ENCODE peak calls at places on chromosomes 4 and X, in six cellular contexts. C is IMR-90, G is lower leg skin, V is neural progenitor cell, P is heart right ventricle, H is Peyer's patch. Q is an unnamed sample.
A peak's percentile ranks its signal among the peaks of the same experiment; 100 is the strongest.

GRCh38 chr4:124641715-124642380 is 70.7 kb downstream of the ANKRD50 start:
- DNase-seq in G (peak; percentile 27), H (no peak), V (no peak), P (peak; percentile 9), C (peak; percentile 94), Q (no peak)

GRCh38 chrX:1807301-1807731 is 192.5 kb downstream of the ASMT start:
- DNase-seq in H (no peak), G (no peak), P (no peak), C (peak; percentile 2), V (peak; percentile 84), Q (no peak)

GRCh38 chrX:40008841-40009461 is 88.8 kb downstream of the BCOR start:
- DNase-seq in V (peak; percentile 72), H (peak; percentile 50), C (no peak), G (no peak), P (peak; percentile 65), Q (no peak)

GRCh38 chrX:12372111-12372510 is 233.8 kb downstream of the FRMPD4 start:
- DNase-seq in V (no peak), G (no peak), H (no peak), C (peak; percentile 68), P (no peak), Q (no peak)

GRCh38 chr4:10762541-10762940 is 78.0 kb upstream of the CLNK start:
- DNase-seq in H (no peak), C (peak; percentile 91), V (peak; percentile 47), G (no peak), P (no peak), Q (no peak)

GRCh38 chr4:182644326-182645050 is 272.7 kb downstream of the DCTD start:
- DNase-seq in C (peak; percentile 80), G (no peak), P (no peak), V (no peak), H (no peak), Q (no peak)

GRCh38 chr4:119678761-119679160 is 50.2 kb upstream of the PDE5A start:
- DNase-seq in H (no peak), P (no peak), V (no peak), C (peak; percentile 50), G (no peak), Q (no peak)

GRCh38 chr4:54165011-54165410 is 64.1 kb upstream of the PDGFRA start:
- DNase-seq in G (no peak), P (no peak), H (no peak), V (no peak), C (no peak), Q (no peak)

GRCh38 chr4:74407891-74408290 is 37.0 kb upstream of the AREG start:
- DNase-seq in V (no peak), P (no peak), H (no peak), G (no peak), C (no peak), Q (no peak)

GRCh38 chr4:119329837-119330620 is 8.1 kb upstream of the FABP2 start:
- DNase-seq in G (no peak), V (no peak), H (no peak), P (peak; percentile 4), C (no peak), Q (no peak)

GRCh38 chrX:138519296-138519695 is 192.2 kb downstream of the FGF13 start:
- DNase-seq in V (peak; percentile 76), H (no peak), C (no peak), G (no peak), P (no peak), Q (no peak)

GRCh38 chr4:42594880-42595279 is 62.0 kb downstream of the ATP8A1 start:
- DNase-seq in H (no peak), C (no peak), P (no peak), G (no peak), V (no peak), Q (no peak)

GRCh38 chrX:119417842-119418241 is 18.7 kb downstream of the SLC25A43 start:
- DNase-seq in G (no peak), V (no peak), C (no peak), H (no peak), P (no peak), Q (no peak)

GRCh38 chr4:131974730-131975129 is 1174.4 kb upstream of the PCDH10 start:
- DNase-seq in H (no peak), P (no peak), G (no peak), V (no peak), C (no peak), Q (no peak)

GRCh38 chr4:47032405-47033106 is 1.2 kb downstream of the GABRB1 start:
- DNase-seq in G (no peak), P (peak; percentile 59), H (peak; percentile 71), C (peak; percentile 65), V (peak; percentile 88), Q (peak; percentile 82)

GRCh38 chr4:40721730-40722171 is 28.0 kb upstream of the NSUN7 start:
- DNase-seq in P (no peak), C (peak; percentile 58), G (no peak), V (no peak), H (no peak), Q (no peak)

GRCh38 chr4:7200801-7201200 is 8.5 kb downstream of the SORCS2 start:
- DNase-seq in G (no peak), C (no peak), P (no peak), H (no peak), V (no peak), Q (no peak)

GRCh38 chr4:67915400-67915966 is 31.7 kb upstream of the TMPRSS11D start:
- DNase-seq in P (no peak), C (no peak), G (no peak), V (no peak), H (no peak), Q (no peak)

GRCh38 chr4:67922697-67923096 is 38.9 kb upstream of the TMPRSS11D start:
- DNase-seq in G (no peak), V (no peak), P (no peak), C (no peak), H (no peak), Q (no peak)

GRCh38 chr4:67918428-67918827 is 34.6 kb upstream of the TMPRSS11D start:
- DNase-seq in G (no peak), C (no peak), H (no peak), P (no peak), V (peak; percentile 18), Q (no peak)
- TF ChIP-seq CTCF in G (no peak), C (no peak), H (no peak), P (no peak), V (peak; percentile 66), Q (no peak)

GRCh38 chr4:13612569-13612968 is 15.0 kb downstream of the BOD1L1 start:
- DNase-seq in H (no peak), G (no peak), V (peak; percentile 24), C (no peak), P (no peak), Q (no peak)
- TF ChIP-seq CTCF in H (no peak), G (no peak), V (peak; percentile 10), C (no peak), P (no peak), Q (no peak)

GRCh38 chrX:84907324-84907946 is 96.2 kb upstream of the APOOL start:
- DNase-seq in P (no peak), V (peak; percentile 10), C (peak; percentile 5), G (no peak), H (no peak), Q (no peak)
- TF ChIP-seq CTCF in P (peak; percentile 14), V (peak; percentile 49), C (peak; percentile 37), G (no peak), H (peak; percentile 14), Q (no peak)

GRCh38 chrX:155179343-155179997 is 36.8 kb upstream of the VBP1 start:
- DNase-seq in P (no peak), G (no peak), C (no peak), V (no peak), H (no peak), Q (no peak)
- TF ChIP-seq CTCF in P (no peak), G (no peak), C (no peak), V (no peak), H (no peak), Q (no peak)

GRCh38 chrX:44178271-44178670 is 165.2 kb downstream of the EFHC2 start:
- DNase-seq in P (no peak), H (no peak), G (no peak), V (no peak), C (no peak), Q (no peak)

GRCh38 chrX:44183329-44183728 is 160.1 kb downstream of the EFHC2 start:
- DNase-seq in P (no peak), G (no peak), V (no peak), C (no peak), H (no peak), Q (no peak)
- TF ChIP-seq CTCF in P (no peak), G (no peak), V (no peak), C (no peak), H (peak; percentile 24), Q (no peak)

DNA sequence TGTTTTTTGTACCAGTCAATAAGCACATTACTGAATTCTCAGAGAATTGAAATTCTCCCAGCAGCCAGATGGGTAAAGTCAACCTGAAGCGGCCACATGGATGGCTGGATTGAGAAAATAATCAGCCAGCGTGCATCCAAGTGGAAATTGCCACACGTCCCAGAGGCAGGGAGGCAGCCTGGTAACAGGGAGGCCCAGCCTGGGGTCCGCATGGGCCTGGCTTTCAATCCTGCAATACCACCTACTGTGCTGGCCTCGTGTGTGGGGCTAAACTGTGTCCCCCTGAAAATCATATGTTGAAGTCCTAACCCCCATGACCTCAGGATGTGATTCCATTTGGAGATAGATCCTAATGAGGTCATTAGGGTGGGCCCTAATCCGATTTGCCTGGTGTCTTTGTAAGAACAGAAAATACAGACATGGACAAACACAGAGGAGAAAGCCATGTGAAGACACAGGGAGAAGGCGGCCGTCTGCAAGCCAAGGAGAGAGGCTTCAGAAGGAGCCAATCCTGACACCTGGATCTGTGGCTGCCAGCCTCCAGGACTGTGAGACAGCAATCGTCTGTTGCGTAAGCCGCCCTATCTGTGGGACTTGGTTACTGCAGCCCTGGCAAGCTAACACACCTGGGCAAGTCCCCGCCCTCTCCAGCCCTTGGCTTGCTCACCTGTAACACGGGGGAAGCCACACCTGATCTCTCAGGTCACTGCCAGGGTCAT is 90.3 kb downstream of the JAKMIP1 start:
- DNase-seq in P (no peak), G (no peak), C (no peak), H (no peak), V (peak; percentile 60), Q (no peak)
- TF ChIP-seq CTCF in P (no peak), G (no peak), C (no peak), H (peak; percentile 33), V (peak; percentile 48), Q (peak; percentile 57)

DNA sequence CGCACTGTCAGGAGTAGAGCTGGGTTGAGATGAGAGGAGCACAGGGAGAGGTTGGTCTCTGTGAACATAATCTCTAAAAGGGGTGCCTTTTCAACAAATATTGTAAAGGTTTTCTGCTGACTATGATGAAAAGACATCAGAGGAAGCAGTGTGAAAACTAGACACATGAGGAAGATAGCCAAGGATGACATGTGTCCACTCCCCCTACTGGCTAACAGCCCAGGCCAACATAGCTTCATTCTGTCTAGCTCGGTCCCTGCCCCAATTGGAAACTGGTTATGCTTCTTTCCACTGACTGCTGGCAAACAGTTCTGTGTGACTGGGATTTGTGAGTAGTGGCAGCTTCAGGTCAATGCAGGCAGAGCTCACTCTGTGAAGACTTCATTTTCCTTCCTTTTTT is 115.4 kb upstream of the ESX1 start:
- DNase-seq in P (no peak), C (no peak), V (peak; percentile 6), H (no peak), G (peak; percentile 13), Q (no peak)
- TF ChIP-seq CTCF in P (no peak), C (no peak), V (peak; percentile 18), H (no peak), G (no peak), Q (no peak)